ENCODE peak calls at places on chromosomes 12 and 14, in nine cellular contexts. N is stimulated activated CD4-positive, alpha-beta T cell treated with anti-CD3 and anti-CD28 coated beads, Interleukin-4, amount 100 ng/mL, for 4 hours; T is IMR-90; S is hippocampal formation; V is aorta; C is NCI-H345; Y is iris pigment epithelial cell; F is M059J; G is posterior vena cava. D is an unnamed sample.

GRCh38 chr12:90086281-90086680 is 377.6 kb upstream of the ATP2B1 start:
- DNase-seq in N (no peak), S (no peak), T (peak), F (no peak), Y (peak), C (no peak), G (no peak), V (no peak), D (no peak)

GRCh38 chr14:76539130-76539529 is 163.2 kb downstream of the ESRRB start:
- DNase-seq in V (no peak), S (no peak), Y (no peak), G (no peak), N (no peak), T (no peak), F (no peak), C (no peak), D (no peak)

GRCh38 chr12:14810953-14811483 is 3.0 kb downstream of the SMCO3 start:
- DNase-seq in N (no peak), G (no peak), V (no peak), T (peak), C (no peak), S (no peak), Y (peak), F (peak), D (no peak)

GRCh38 chr12:57629897-57630471 is 3.0 kb downstream of the B4GALNT1 start:
- DNase-seq in Y (no peak), N (no peak), C (no peak), T (no peak), V (no peak), G (no peak), S (peak), F (no peak), D (no peak)

GRCh38 chr12:116458492-116458891 is 100.7 kb upstream of the MAP1LC3B2 start:
- DNase-seq in T (no peak), S (no peak), Y (no peak), G (no peak), C (no peak), F (no peak), V (no peak), N (no peak), D (no peak)

GRCh38 chr14:64736271-64737131 is 32.3 kb downstream of the PLEKHG3 start:
- DNase-seq in Y (no peak), S (no peak), N (no peak), F (no peak), T (no peak), V (no peak), C (peak), G (peak), D (no peak)

GRCh38 chr12:87120440-87120839 is 864.2 kb upstream of the MGAT4C start:
- DNase-seq in T (peak), C (peak), N (no peak), V (no peak), G (no peak), S (no peak), Y (peak), F (peak), D (no peak)

GRCh38 chr12:88538250-88538649 is 42.0 kb downstream of the KITLG start:
- DNase-seq in Y (peak), F (no peak), S (no peak), C (no peak), G (no peak), V (no peak), N (no peak), T (peak), D (no peak)

GRCh38 chr12:88375301-88375959 is 204.8 kb downstream of the KITLG start:
- DNase-seq in N (no peak), S (no peak), G (no peak), V (no peak), T (no peak), Y (peak), F (no peak), C (no peak), D (no peak)

GRCh38 chr12:119840617-119841016 is 36.5 kb downstream of the CIT start:
- DNase-seq in Y (no peak), N (no peak), S (no peak), F (no peak), C (no peak), V (no peak), G (no peak), T (no peak), D (no peak)

GRCh38 chr12:120388711-120389431 is 19.9 kb upstream of the MSI1 start:
- DNase-seq in S (no peak), V (no peak), T (no peak), Y (no peak), N (no peak), G (no peak), F (no peak), C (peak), D (no peak)

GRCh38 chr12:20175704-20176388 is 192.5 kb upstream of the PDE3A start:
- DNase-seq in G (no peak), S (no peak), Y (no peak), T (no peak), V (no peak), F (no peak), C (no peak), N (no peak), D (no peak)

GRCh38 chr14:89927466-89927865 is 27.1 kb downstream of the EFCAB11 start:
- DNase-seq in Y (peak), F (no peak), V (no peak), S (no peak), G (no peak), C (no peak), T (no peak), N (no peak), D (no peak)

GRCh38 chr14:24311837-24312615 is 724 bp downstream of the LTB4R start:
- DNase-seq in S (no peak), V (no peak), Y (no peak), T (no peak), N (no peak), C (no peak), F (no peak), G (no peak), D (no peak)

GRCh38 chr12:6699989-6700645 is 498 bp downstream of the PIANP start:
- DNase-seq in Y (no peak), V (peak), F (no peak), T (no peak), G (peak), C (peak), N (peak), S (no peak), D (no peak)

GRCh38 chr12:111251099-111251498 is 117.8 kb downstream of the PHETA1 start:
- DNase-seq in S (no peak), G (no peak), F (no peak), C (no peak), T (no peak), V (no peak), N (no peak), Y (no peak), D (no peak)

GRCh38 chr14:102203382-102203781 is 63.7 kb downstream of the WDR20 start:
- DNase-seq in S (no peak), G (no peak), T (no peak), V (no peak), F (no peak), N (no peak), Y (no peak), C (no peak), D (no peak)

GRCh38 chr14:96407980-96408570 is 16.1 kb downstream of the AK7 start:
- DNase-seq in G (no peak), N (no peak), T (no peak), C (no peak), V (no peak), S (no peak), F (no peak), Y (no peak), D (no peak)

GRCh38 chr12:91769736-91770135 is 375.9 kb downstream of the BTG1 start:
- DNase-seq in S (no peak), N (no peak), T (no peak), G (no peak), V (no peak), Y (no peak), F (peak), C (no peak), D (no peak)

GRCh38 chr14:36176524-36176923 is at the start of gene PTCSC3:
- DNase-seq in N (no peak), G (no peak), S (no peak), V (no peak), C (no peak), Y (peak), T (no peak), F (no peak), D (peak)

GRCh38 chr14:101704140-101704539 is 57.4 kb upstream of the PPP2R5C start:
- DNase-seq in S (no peak), T (no peak), G (no peak), F (no peak), C (no peak), V (peak), N (no peak), Y (no peak), D (no peak)

GRCh38 chr12:10395390-10395998 is 5.7 kb upstream of the KLRK1 start:
- DNase-seq in N (no peak), G (no peak), T (peak), S (no peak), C (no peak), V (no peak), F (peak), Y (peak), D (peak)

GRCh38 chr14:102215522-102216250 is 76.0 kb downstream of the WDR20 start:
- DNase-seq in T (peak), S (no peak), V (peak), Y (peak), F (no peak), C (peak), G (peak), N (no peak), D (no peak)

GRCh38 chr14:22084393-22085281 is 411.0 kb upstream of the OR4E1 start:
- DNase-seq in F (peak), N (no peak), T (peak), V (no peak), Y (peak), C (peak), S (no peak), G (no peak), D (no peak)

GRCh38 chr14:22915886-22916521 is 2.9 kb downstream of the RBM23 start:
- DNase-seq in V (no peak), G (no peak), Y (peak), C (no peak), T (no peak), S (no peak), F (no peak), N (no peak), D (no peak)

GRCh38 chr12:94660436-94660835 is 10.1 kb upstream of the TMCC3 start:
- DNase-seq in F (no peak), V (no peak), G (no peak), C (no peak), Y (peak), S (no peak), T (no peak), N (no peak), D (no peak)

GRCh38 chr12:64801381-64801780 is 23.1 kb upstream of the TBC1D30 start:
- DNase-seq in S (no peak), V (no peak), T (no peak), Y (no peak), N (no peak), G (no peak), F (no peak), C (no peak), D (no peak)

D was measured in SK-N-MC.